ENCODE peak calls at places on chromosomes 1 and 21, in nine cellular contexts. One of them, this sample, is unnamed.

GRCh38 chr1:97668945-97669344 is 251.9 kb downstream of the DPYD start:
- DNase-seq in T-helper 9 cell: no peak
- DNase-seq in iPS-NIHi11: no peak
- DNase-seq in astrocyte of the spinal cord: peak
- DNase-seq in T-cell: no peak
- DNase-seq in neural crest cell: no peak
- DNase-seq in progenitor cell of endocrine pancreas: no peak
- DNase-seq in ovary: no peak
- DNase-seq in bronchial epithelial cell: peak
- DNase-seq in this sample: no peak

GRCh38 chr1:216183007-216183406 is 240.2 kb downstream of the USH2A start:
- DNase-seq in T-helper 9 cell: no peak
- DNase-seq in iPS-NIHi11: peak
- DNase-seq in astrocyte of the spinal cord: peak
- DNase-seq in T-cell: no peak
- DNase-seq in neural crest cell: no peak
- DNase-seq in progenitor cell of endocrine pancreas: no peak
- DNase-seq in ovary: no peak
- DNase-seq in bronchial epithelial cell: peak
- DNase-seq in this sample: no peak

GRCh38 chr1:188762344-188762743 is 1715.3 kb downstream of the BRINP3 start:
- DNase-seq in T-helper 9 cell: no peak
- DNase-seq in iPS-NIHi11: no peak
- DNase-seq in astrocyte of the spinal cord: no peak
- DNase-seq in T-cell: no peak
- DNase-seq in neural crest cell: no peak
- DNase-seq in progenitor cell of endocrine pancreas: no peak
- DNase-seq in ovary: no peak
- DNase-seq in bronchial epithelial cell: no peak
- DNase-seq in this sample: no peak

GRCh38 chr1:20169932-20170331 is 16.0 kb upstream of the UBXN10 start:
- DNase-seq in T-helper 9 cell: no peak
- DNase-seq in iPS-NIHi11: no peak
- DNase-seq in astrocyte of the spinal cord: no peak
- DNase-seq in T-cell: no peak
- DNase-seq in neural crest cell: no peak
- DNase-seq in progenitor cell of endocrine pancreas: no peak
- DNase-seq in ovary: no peak
- DNase-seq in bronchial epithelial cell: no peak
- DNase-seq in this sample: no peak

GRCh38 chr1:186304982-186305949 is 69.8 kb downstream of the TPR start:
- DNase-seq in T-helper 9 cell: no peak
- DNase-seq in iPS-NIHi11: peak
- DNase-seq in astrocyte of the spinal cord: peak
- DNase-seq in T-cell: no peak
- DNase-seq in neural crest cell: no peak
- DNase-seq in progenitor cell of endocrine pancreas: no peak
- DNase-seq in ovary: no peak
- DNase-seq in bronchial epithelial cell: peak
- DNase-seq in this sample: no peak

GRCh38 chr21:44736291-44737004 is 25.1 kb upstream of the TSPEAR start:
- DNase-seq in T-helper 9 cell: no peak
- DNase-seq in iPS-NIHi11: no peak
- DNase-seq in astrocyte of the spinal cord: no peak
- DNase-seq in T-cell: no peak
- DNase-seq in neural crest cell: no peak
- DNase-seq in progenitor cell of endocrine pancreas: no peak
- DNase-seq in ovary: no peak
- DNase-seq in bronchial epithelial cell: no peak
- DNase-seq in this sample: no peak

GRCh38 chr1:200626853-200627534 is 6.4 kb upstream of the KIF14 start:
- DNase-seq in T-helper 9 cell: no peak
- DNase-seq in iPS-NIHi11: no peak
- DNase-seq in astrocyte of the spinal cord: no peak
- DNase-seq in T-cell: no peak
- DNase-seq in neural crest cell: no peak
- DNase-seq in progenitor cell of endocrine pancreas: no peak
- DNase-seq in ovary: no peak
- DNase-seq in bronchial epithelial cell: no peak
- DNase-seq in this sample: no peak

GRCh38 chr1:111596499-111596898 is 23.1 kb upstream of the RAP1A start:
- DNase-seq in T-helper 9 cell: peak
- DNase-seq in iPS-NIHi11: no peak
- DNase-seq in astrocyte of the spinal cord: no peak
- DNase-seq in T-cell: peak
- DNase-seq in neural crest cell: no peak
- DNase-seq in progenitor cell of endocrine pancreas: no peak
- DNase-seq in ovary: no peak
- DNase-seq in bronchial epithelial cell: no peak
- DNase-seq in this sample: peak

GRCh38 chr1:203807211-203807610 is 11.8 kb downstream of the ZBED6 start:
- DNase-seq in T-helper 9 cell: no peak
- DNase-seq in iPS-NIHi11: no peak
- DNase-seq in astrocyte of the spinal cord: peak
- DNase-seq in T-cell: no peak
- DNase-seq in neural crest cell: no peak
- DNase-seq in progenitor cell of endocrine pancreas: no peak
- DNase-seq in ovary: no peak
- DNase-seq in bronchial epithelial cell: no peak
- DNase-seq in this sample: no peak

GRCh38 chr1:26330276-26330675 is 12.5 kb downstream of the CD52 start:
- DNase-seq in T-helper 9 cell: no peak
- DNase-seq in iPS-NIHi11: no peak
- DNase-seq in astrocyte of the spinal cord: no peak
- DNase-seq in T-cell: no peak
- DNase-seq in neural crest cell: no peak
- DNase-seq in progenitor cell of endocrine pancreas: no peak
- DNase-seq in ovary: no peak
- DNase-seq in bronchial epithelial cell: no peak
- DNase-seq in this sample: no peak

GRCh38 chr1:209318302-209319056 is 265.0 kb upstream of the CAMK1G start:
- DNase-seq in T-helper 9 cell: no peak
- DNase-seq in iPS-NIHi11: no peak
- DNase-seq in astrocyte of the spinal cord: peak
- DNase-seq in T-cell: no peak
- DNase-seq in neural crest cell: no peak
- DNase-seq in progenitor cell of endocrine pancreas: no peak
- DNase-seq in ovary: no peak
- DNase-seq in bronchial epithelial cell: peak
- DNase-seq in this sample: no peak

GRCh38 chr1:199020046-199020445 is 381.2 kb downstream of the PTPRC start:
- DNase-seq in T-helper 9 cell: no peak
- DNase-seq in iPS-NIHi11: no peak
- DNase-seq in astrocyte of the spinal cord: no peak
- DNase-seq in T-cell: no peak
- DNase-seq in neural crest cell: no peak
- DNase-seq in progenitor cell of endocrine pancreas: no peak
- DNase-seq in ovary: no peak
- DNase-seq in bronchial epithelial cell: no peak
- DNase-seq in this sample: no peak

GRCh38 chr1:58585166-58585565 is 8.1 kb upstream of the TACSTD2 start:
- DNase-seq in T-helper 9 cell: no peak
- DNase-seq in iPS-NIHi11: no peak
- DNase-seq in astrocyte of the spinal cord: no peak
- DNase-seq in T-cell: no peak
- DNase-seq in neural crest cell: no peak
- DNase-seq in progenitor cell of endocrine pancreas: no peak
- DNase-seq in ovary: no peak
- DNase-seq in bronchial epithelial cell: peak
- DNase-seq in this sample: no peak

GRCh38 chr1:218460367-218460766 is 115.2 kb downstream of the TGFB2 start:
- DNase-seq in T-helper 9 cell: no peak
- DNase-seq in iPS-NIHi11: peak
- DNase-seq in astrocyte of the spinal cord: peak
- DNase-seq in T-cell: no peak
- DNase-seq in neural crest cell: no peak
- DNase-seq in progenitor cell of endocrine pancreas: no peak
- DNase-seq in ovary: peak
- DNase-seq in bronchial epithelial cell: no peak
- DNase-seq in this sample: no peak

GRCh38 chr1:165296205-165296604 is 60.3 kb downstream of the LMX1A start:
- DNase-seq in T-helper 9 cell: no peak
- DNase-seq in iPS-NIHi11: no peak
- DNase-seq in astrocyte of the spinal cord: no peak
- DNase-seq in T-cell: no peak
- DNase-seq in neural crest cell: no peak
- DNase-seq in progenitor cell of endocrine pancreas: no peak
- DNase-seq in ovary: no peak
- DNase-seq in bronchial epithelial cell: no peak
- DNase-seq in this sample: no peak

GRCh38 chr1:53071167-53071865 is 9.3 kb downstream of the PODN start:
- DNase-seq in T-helper 9 cell: no peak
- DNase-seq in iPS-NIHi11: no peak
- DNase-seq in astrocyte of the spinal cord: no peak
- DNase-seq in T-cell: no peak
- DNase-seq in neural crest cell: no peak
- DNase-seq in progenitor cell of endocrine pancreas: peak
- DNase-seq in ovary: peak
- DNase-seq in bronchial epithelial cell: no peak
- DNase-seq in this sample: peak

GRCh38 chr1:156359973-156360372 is 9.0 kb upstream of the RHBG start:
- DNase-seq in T-helper 9 cell: no peak
- DNase-seq in iPS-NIHi11: peak
- DNase-seq in astrocyte of the spinal cord: peak
- DNase-seq in T-cell: no peak
- DNase-seq in neural crest cell: no peak
- DNase-seq in progenitor cell of endocrine pancreas: no peak
- DNase-seq in ovary: no peak
- DNase-seq in bronchial epithelial cell: peak
- DNase-seq in this sample: no peak

GRCh38 chr21:32403201-32403701 is 9.3 kb upstream of the EVA1C start:
- DNase-seq in T-helper 9 cell: peak
- DNase-seq in iPS-NIHi11: peak
- DNase-seq in astrocyte of the spinal cord: peak
- DNase-seq in T-cell: peak
- DNase-seq in neural crest cell: peak
- DNase-seq in progenitor cell of endocrine pancreas: peak
- DNase-seq in ovary: peak
- DNase-seq in bronchial epithelial cell: peak
- DNase-seq in this sample: no peak

GRCh38 chr1:56376188-56376984 is 203.0 kb downstream of the PLPP3 start:
- DNase-seq in T-helper 9 cell: no peak
- DNase-seq in iPS-NIHi11: peak
- DNase-seq in astrocyte of the spinal cord: peak
- DNase-seq in T-cell: no peak
- DNase-seq in neural crest cell: no peak
- DNase-seq in progenitor cell of endocrine pancreas: no peak
- DNase-seq in ovary: peak
- DNase-seq in bronchial epithelial cell: peak
- DNase-seq in this sample: no peak

GRCh38 chr1:150186789-150187559 is 37.3 kb downstream of the PLEKHO1 start:
- DNase-seq in T-helper 9 cell: peak
- DNase-seq in iPS-NIHi11: peak
- DNase-seq in astrocyte of the spinal cord: peak
- DNase-seq in T-cell: no peak
- DNase-seq in neural crest cell: peak
- DNase-seq in progenitor cell of endocrine pancreas: no peak
- DNase-seq in ovary: no peak
- DNase-seq in bronchial epithelial cell: peak
- DNase-seq in this sample: no peak

GRCh38 chr1:203271018-203271743 is 34.1 kb upstream of the BTG2 start:
- DNase-seq in T-helper 9 cell: peak
- DNase-seq in iPS-NIHi11: peak
- DNase-seq in astrocyte of the spinal cord: peak
- DNase-seq in T-cell: peak
- DNase-seq in neural crest cell: no peak
- DNase-seq in progenitor cell of endocrine pancreas: no peak
- DNase-seq in ovary: peak
- DNase-seq in bronchial epithelial cell: peak
- DNase-seq in this sample: no peak

GRCh38 chr1:32413507-32414185 is 19.4 kb upstream of the BSDC1 start:
- DNase-seq in T-helper 9 cell: peak
- DNase-seq in iPS-NIHi11: peak
- DNase-seq in astrocyte of the spinal cord: peak
- DNase-seq in T-cell: peak
- DNase-seq in neural crest cell: peak
- DNase-seq in progenitor cell of endocrine pancreas: no peak
- DNase-seq in ovary: peak
- DNase-seq in bronchial epithelial cell: peak
- DNase-seq in this sample: peak

GRCh38 chr1:9322845-9323244 is 30.2 kb downstream of the SPSB1 start:
- DNase-seq in T-helper 9 cell: no peak
- DNase-seq in iPS-NIHi11: no peak
- DNase-seq in astrocyte of the spinal cord: no peak
- DNase-seq in T-cell: no peak
- DNase-seq in neural crest cell: peak
- DNase-seq in progenitor cell of endocrine pancreas: no peak
- DNase-seq in ovary: no peak
- DNase-seq in bronchial epithelial cell: no peak
- DNase-seq in this sample: peak

GRCh38 chr1:191579019-191579418 is 579.2 kb upstream of the RGS18 start:
- DNase-seq in T-helper 9 cell: no peak
- DNase-seq in iPS-NIHi11: no peak
- DNase-seq in astrocyte of the spinal cord: peak
- DNase-seq in T-cell: no peak
- DNase-seq in neural crest cell: no peak
- DNase-seq in progenitor cell of endocrine pancreas: no peak
- DNase-seq in ovary: no peak
- DNase-seq in bronchial epithelial cell: no peak
- DNase-seq in this sample: no peak

GRCh38 chr1:41046347-41046775 is 24.8 kb upstream of the SLFNL1 start:
- DNase-seq in T-helper 9 cell: no peak
- DNase-seq in iPS-NIHi11: no peak
- DNase-seq in astrocyte of the spinal cord: no peak
- DNase-seq in T-cell: no peak
- DNase-seq in neural crest cell: no peak
- DNase-seq in progenitor cell of endocrine pancreas: no peak
- DNase-seq in ovary: no peak
- DNase-seq in bronchial epithelial cell: peak
- DNase-seq in this sample: no peak

GRCh38 chr1:198934414-198934813 is 295.6 kb downstream of the PTPRC start:
- DNase-seq in T-helper 9 cell: no peak
- DNase-seq in iPS-NIHi11: no peak
- DNase-seq in astrocyte of the spinal cord: no peak
- DNase-seq in T-cell: no peak
- DNase-seq in neural crest cell: no peak
- DNase-seq in progenitor cell of endocrine pancreas: no peak
- DNase-seq in ovary: no peak
- DNase-seq in bronchial epithelial cell: no peak
- DNase-seq in this sample: no peak

GRCh38 chr1:32464191-32464715 is 619 bp upstream of the ZBTB8B start:
- DNase-seq in T-helper 9 cell: no peak
- DNase-seq in iPS-NIHi11: no peak
- DNase-seq in astrocyte of the spinal cord: peak
- DNase-seq in T-cell: no peak
- DNase-seq in neural crest cell: peak
- DNase-seq in progenitor cell of endocrine pancreas: no peak
- DNase-seq in ovary: no peak
- DNase-seq in bronchial epithelial cell: peak
- DNase-seq in this sample: no peak

This sample was measured in upper lobe of left lung.